ENCODE peak calls at places on chromosomes 11 and 22, in nine cellular contexts. P is AG04450, J is A549, M is WERI-Rb-1, L is choroid plexus epithelial cell, I is adipocyte, Q is esophagus muscularis mucosa, Y is neural progenitor cell, Z is right atrium auricular region. R is an unnamed sample.

GRCh38 chr11:124152770-124153407 is 30.3 kb upstream of the OR10D3 start:
- DNase-seq in P (no peak), J (no peak), M (no peak), L (no peak), I (no peak), Q (no peak), Y (no peak), Z (no peak), R (no peak)

GRCh38 chr22:49535527-49536125 is 292.0 kb downstream of the BRD1 start:
- DNase-seq in P (no peak), J (no peak), M (no peak), L (no peak), I (no peak), Q (no peak), Y (no peak), Z (no peak), R (no peak)

GRCh38 chr11:10699072-10699471 is 5.5 kb upstream of the IRAG1 start:
- DNase-seq in P (no peak), J (no peak), M (no peak), L (no peak), I (peak), Q (no peak), Y (no peak), Z (no peak), R (no peak)

GRCh38 chr22:31308181-31308580 is 15.9 kb upstream of the PIK3IP1 start:
- DNase-seq in P (no peak), J (no peak), M (no peak), L (no peak), I (no peak), Q (no peak), Y (no peak), Z (no peak), R (no peak)

GRCh38 chr11:115127790-115128189 is 376.4 kb downstream of the CADM1 start:
- DNase-seq in P (no peak), J (no peak), M (no peak), L (no peak), I (no peak), Q (no peak), Y (no peak), Z (no peak), R (no peak)

GRCh38 chr11:115134886-115135285 is 369.3 kb downstream of the CADM1 start:
- DNase-seq in P (no peak), J (no peak), M (no peak), L (no peak), I (no peak), Q (no peak), Y (no peak), Z (no peak), R (no peak)

GRCh38 chr11:12245549-12245986 is 131.8 kb upstream of the PARVA start:
- DNase-seq in P (no peak), J (no peak), M (no peak), L (no peak), I (no peak), Q (no peak), Y (no peak), Z (no peak), R (no peak)

GRCh38 chr11:17811416-17811815 is 76.8 kb downstream of the KCNC1 start:
- DNase-seq in P (no peak), J (no peak), M (no peak), L (no peak), I (no peak), Q (no peak), Y (no peak), Z (no peak), R (no peak)

GRCh38 chr11:2774173-2775082 is 74.6 kb upstream of the KCNQ1OT1 start:
- DNase-seq in P (no peak), J (no peak), M (no peak), L (no peak), I (no peak), Q (peak), Y (no peak), Z (peak), R (no peak)

GRCh38 chr22:42866100-42866499 is 9.0 kb upstream of the ARFGAP3 start:
- DNase-seq in P (no peak), J (no peak), M (no peak), L (no peak), I (no peak), Q (no peak), Y (no peak), Z (no peak), R (no peak)

GRCh38 chr11:19715373-19715772 is 2.7 kb downstream of the NAV2 start:
- DNase-seq in P (peak), J (peak), M (no peak), L (peak), I (peak), Q (no peak), Y (no peak), Z (no peak), R (no peak)

GRCh38 chr11:22221143-22221542 is 28.3 kb downstream of the ANO5 start:
- DNase-seq in P (no peak), J (no peak), M (no peak), L (no peak), I (no peak), Q (no peak), Y (no peak), Z (no peak), R (no peak)

GRCh38 chr11:20601221-20601914 is 2.0 kb downstream of the SLC6A5 start:
- DNase-seq in P (no peak), J (no peak), M (no peak), L (no peak), I (no peak), Q (no peak), Y (peak), Z (no peak), R (no peak)

GRCh38 chr11:32870676-32871075 is 21.9 kb upstream of the QSER1 start:
- DNase-seq in P (no peak), J (peak), M (peak), L (peak), I (no peak), Q (peak), Y (peak), Z (no peak), R (no peak)

GRCh38 chr22:45580703-45581381 is 78.2 kb downstream of the FBLN1 start:
- DNase-seq in P (no peak), J (no peak), M (no peak), L (no peak), I (no peak), Q (no peak), Y (no peak), Z (no peak), R (no peak)

GRCh38 chr11:62923634-62924411 is 2.7 kb upstream of the CHRM1 start:
- DNase-seq in P (no peak), J (no peak), M (no peak), L (no peak), I (no peak), Q (no peak), Y (peak), Z (no peak), R (no peak)

GRCh38 chr11:66986178-66986545 is 11.1 kb downstream of the C11orf86 start:
- DNase-seq in P (no peak), J (no peak), M (no peak), L (no peak), I (no peak), Q (no peak), Y (no peak), Z (no peak), R (no peak)

GRCh38 chr11:114208371-114208770 is 87.8 kb upstream of the NNMT start:
- DNase-seq in P (no peak), J (no peak), M (no peak), L (no peak), I (no peak), Q (no peak), Y (no peak), Z (no peak), R (no peak)

GRCh38 chr11:116563713-116564050 is 209.1 kb downstream of the BUD13 start:
- DNase-seq in P (no peak), J (no peak), M (no peak), L (no peak), I (no peak), Q (no peak), Y (no peak), Z (no peak), R (no peak)

DNA sequence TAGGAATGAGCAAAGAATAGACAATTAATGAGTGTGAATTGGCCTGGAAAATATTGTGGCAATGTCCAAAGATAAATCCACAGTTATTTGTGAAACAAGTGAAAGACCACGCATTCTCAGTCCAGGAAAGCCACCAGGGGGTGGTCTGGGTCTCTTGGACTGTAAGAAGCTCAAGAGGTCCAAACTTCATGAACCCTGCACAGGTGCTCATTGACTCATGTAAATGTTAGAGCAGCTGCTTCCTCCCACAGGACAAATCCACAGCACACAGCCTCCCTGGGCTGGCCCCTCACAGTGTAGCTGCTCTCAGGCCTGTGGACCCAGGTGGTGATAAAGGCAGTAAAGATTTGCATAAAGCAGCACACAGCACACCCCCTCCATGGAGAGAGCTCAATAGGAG is 114.0 kb downstream of the ZNF280B start:
- DNase-seq in P (no peak), J (no peak), M (no peak), L (no peak), I (no peak), Q (peak), Y (no peak), Z (peak), R (no peak)
- H3K4me3 ChIP-seq in P (no peak), J (no peak), M (no peak), L (no peak), I (no peak), Q (no peak), Y (no peak), Z (no peak), R (no peak)

GRCh38 chr11:68009391-68010000 is 631 bp upstream of the ALDH3B1 start:
- DNase-seq in P (no peak), J (peak), M (no peak), L (peak), I (peak), Q (no peak), Y (no peak), Z (no peak), R (no peak)
- H3K4me3 ChIP-seq in P (no peak), J (peak), M (no peak), L (peak), I (peak), Q (peak), Y (no peak), Z (no peak), R (peak)

DNA sequence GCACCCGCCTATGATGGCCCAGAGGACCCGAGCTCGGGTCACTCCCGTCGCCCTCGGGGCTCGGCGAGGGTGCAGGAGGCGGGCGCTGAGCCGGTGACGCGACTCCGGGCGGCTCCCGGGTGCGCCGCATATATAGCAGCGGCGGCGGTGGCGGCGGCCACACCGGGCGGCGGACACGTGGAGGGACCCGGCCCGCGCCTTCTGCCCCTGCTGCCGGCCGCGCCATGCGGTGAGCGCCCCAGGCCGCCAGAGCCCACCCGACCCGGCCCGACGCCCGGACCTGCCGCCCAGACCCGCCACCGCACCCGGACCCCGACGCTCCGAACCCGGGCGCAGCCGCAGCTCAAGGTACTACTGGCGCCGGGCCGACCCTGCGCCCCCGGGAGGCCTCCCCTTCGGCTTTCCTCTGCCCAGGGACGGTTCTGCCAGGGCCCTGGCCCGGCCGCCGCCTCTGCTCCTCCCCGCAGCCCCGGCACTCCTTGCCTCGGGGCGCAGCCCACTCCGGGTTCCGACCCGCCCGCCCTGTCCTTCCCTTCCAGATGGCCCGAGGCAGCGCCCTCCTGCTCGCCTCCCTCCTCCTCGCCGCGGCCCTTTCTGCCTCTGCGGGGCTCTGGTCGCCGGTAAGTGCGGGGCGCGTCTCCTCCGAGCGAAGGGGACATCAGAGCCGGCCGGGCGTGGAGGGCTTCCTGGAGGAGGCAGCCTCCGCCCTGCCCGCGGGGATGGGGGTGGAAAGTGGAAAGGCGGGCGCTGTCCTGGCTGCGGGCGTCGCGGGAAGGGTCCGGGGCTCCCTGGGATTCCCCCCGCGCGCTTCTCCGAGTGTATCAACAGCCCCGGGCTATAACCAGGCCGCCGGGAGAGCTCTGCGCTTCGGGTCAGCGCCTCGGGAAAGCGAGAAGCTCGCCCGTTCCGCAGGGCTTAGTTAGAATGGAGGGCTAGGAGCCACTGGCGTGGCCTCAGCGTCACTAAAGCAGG is at the start of gene GAL:
- DNase-seq in P (no peak), J (no peak), M (no peak), L (no peak), I (peak), Q (no peak), Y (peak), Z (no peak), R (no peak)
- H3K4me3 ChIP-seq in P (peak), J (peak), M (no peak), L (peak), I (peak), Q (peak), Y (peak), Z (no peak), R (peak)

GRCh38 chr11:206002-206384 is 1.2 kb downstream of the BET1L start:
- DNase-seq in P (no peak), J (no peak), M (no peak), L (no peak), I (no peak), Q (no peak), Y (no peak), Z (no peak), R (no peak)
- H3K4me3 ChIP-seq in P (peak), J (peak), M (no peak), L (peak), I (peak), Q (peak), Y (peak), Z (peak), R (peak)

GRCh38 chr11:72754149-72754543 is 1.9 kb upstream of the ARAP1 start:
- DNase-seq in P (no peak), J (no peak), M (no peak), L (no peak), I (no peak), Q (no peak), Y (no peak), Z (no peak), R (no peak)

GRCh38 chr11:72751293-72752087 is 718 bp downstream of the ARAP1 start:
- DNase-seq in P (no peak), J (no peak), M (no peak), L (no peak), I (no peak), Q (no peak), Y (no peak), Z (no peak), R (no peak)

GRCh38 chr11:72753341-72754148 is 1.3 kb upstream of the ARAP1 start:
- DNase-seq in P (no peak), J (no peak), M (no peak), L (no peak), I (peak), Q (no peak), Y (no peak), Z (no peak), R (no peak)

GRCh38 chr11:72750556-72751292 is 1.5 kb downstream of the ARAP1 start:
- DNase-seq in P (no peak), J (no peak), M (no peak), L (no peak), I (no peak), Q (no peak), Y (no peak), Z (no peak), R (no peak)

GRCh38 chr11:72752088-72752914 is at the start of gene ARAP1:
- DNase-seq in P (no peak), J (peak), M (peak), L (peak), I (peak), Q (no peak), Y (peak), Z (peak), R (no peak)
- H3K4me3 ChIP-seq in P (peak), J (peak), M (peak), L (peak), I (peak), Q (peak), Y (peak), Z (peak), R (peak)

GRCh38 chr22:46628756-46629155 is 8.6 kb downstream of the GRAMD4 start:
- DNase-seq in P (no peak), J (no peak), M (no peak), L (no peak), I (no peak), Q (no peak), Y (no peak), Z (no peak), R (no peak)
- H3K4me3 ChIP-seq in P (no peak), J (no peak), M (no peak), L (no peak), I (no peak), Q (no peak), Y (no peak), Z (no peak), R (no peak)

R was measured in HFF-Myc.